ENCODE peak calls at places on chromosomes 6 and 20, in five cellular contexts. One of them, this sample, is unnamed.
A peak's percentile ranks its signal among the peaks of the same experiment; 100 is the strongest.

GRCh38 chr6:33822575-33823395 is 19.0 kb upstream of the MLN start:
- DNase-seq in suprapubic skin: no peak
- DNase-seq in uterus: no peak
- DNase-seq in tibial artery: no peak
- DNase-seq in left ventricle myocardium inferior: no peak
- DNase-seq in this sample: no peak

GRCh38 chr6:16841241-16841640 is 80.0 kb upstream of the ATXN1 start:
- DNase-seq in suprapubic skin: no peak
- DNase-seq in uterus: no peak
- DNase-seq in tibial artery: no peak
- DNase-seq in left ventricle myocardium inferior: no peak
- DNase-seq in this sample: no peak

GRCh38 chr6:71473908-71474307 is 185.3 kb downstream of the OGFRL1 start:
- DNase-seq in suprapubic skin: peak; percentile 82
- DNase-seq in uterus: peak; percentile 50
- DNase-seq in tibial artery: peak; percentile 89
- DNase-seq in left ventricle myocardium inferior: peak; percentile 29
- DNase-seq in this sample: peak; percentile 81

GRCh38 chr20:41135187-41135887 is 2.0 kb upstream of the PLCG1 start:
- DNase-seq in suprapubic skin: no peak
- DNase-seq in uterus: no peak
- DNase-seq in tibial artery: no peak
- DNase-seq in left ventricle myocardium inferior: no peak
- DNase-seq in this sample: no peak

GRCh38 chr6:4603291-4603690 is 172.9 kb upstream of the CDYL start:
- DNase-seq in suprapubic skin: no peak
- DNase-seq in uterus: peak; percentile 34
- DNase-seq in tibial artery: peak; percentile 73
- DNase-seq in left ventricle myocardium inferior: peak; percentile 35
- DNase-seq in this sample: peak; percentile 48

GRCh38 chr6:43278524-43279078 is 19.5 kb upstream of the SLC22A7 start:
- DNase-seq in suprapubic skin: no peak
- DNase-seq in uterus: no peak
- DNase-seq in tibial artery: no peak
- DNase-seq in left ventricle myocardium inferior: no peak
- DNase-seq in this sample: no peak

GRCh38 chr20:48273843-48274242 is 488.6 kb upstream of the SULF2 start:
- DNase-seq in suprapubic skin: no peak
- DNase-seq in uterus: no peak
- DNase-seq in tibial artery: no peak
- DNase-seq in left ventricle myocardium inferior: no peak
- DNase-seq in this sample: no peak

GRCh38 chr20:2626853-2627541 is 25.4 kb upstream of the NOP56 start:
- DNase-seq in suprapubic skin: no peak
- DNase-seq in uterus: no peak
- DNase-seq in tibial artery: no peak
- DNase-seq in left ventricle myocardium inferior: no peak
- DNase-seq in this sample: no peak

GRCh38 chr20:63635431-63636141 is 8.7 kb upstream of the GMEB2 start:
- DNase-seq in suprapubic skin: no peak
- DNase-seq in uterus: no peak
- DNase-seq in tibial artery: no peak
- DNase-seq in left ventricle myocardium inferior: no peak
- DNase-seq in this sample: no peak

GRCh38 chr6:108348655-108349349 is 53.9 kb downstream of the AFG1L start:
- DNase-seq in suprapubic skin: no peak
- DNase-seq in uterus: no peak
- DNase-seq in tibial artery: no peak
- DNase-seq in left ventricle myocardium inferior: no peak
- DNase-seq in this sample: no peak

GRCh38 chr6:35703554-35703953 is 14.8 kb upstream of the FKBP5 start:
- DNase-seq in suprapubic skin: no peak
- DNase-seq in uterus: no peak
- DNase-seq in tibial artery: no peak
- DNase-seq in left ventricle myocardium inferior: no peak
- DNase-seq in this sample: no peak

GRCh38 chr6:150632785-150633465 is 33.2 kb downstream of the PLEKHG1 start:
- DNase-seq in suprapubic skin: no peak
- DNase-seq in uterus: no peak
- DNase-seq in tibial artery: no peak
- DNase-seq in left ventricle myocardium inferior: no peak
- DNase-seq in this sample: no peak

GRCh38 chr20:60332523-60332922 is 374.3 kb downstream of the CDH26 start:
- DNase-seq in suprapubic skin: no peak
- DNase-seq in uterus: no peak
- DNase-seq in tibial artery: no peak
- DNase-seq in left ventricle myocardium inferior: no peak
- DNase-seq in this sample: no peak

GRCh38 chr6:95185874-95186273 is 391.5 kb upstream of the MANEA start:
- DNase-seq in suprapubic skin: no peak
- DNase-seq in uterus: no peak
- DNase-seq in tibial artery: no peak
- DNase-seq in left ventricle myocardium inferior: no peak
- DNase-seq in this sample: no peak

GRCh38 chr6:31186052-31186734 is 15.7 kb upstream of the POU5F1 start:
- DNase-seq in suprapubic skin: peak; percentile 88
- DNase-seq in uterus: peak; percentile 41
- DNase-seq in tibial artery: peak; percentile 65
- DNase-seq in left ventricle myocardium inferior: peak; percentile 88
- DNase-seq in this sample: no peak

GRCh38 chr6:39263299-39264037 is 34.2 kb upstream of the KCNK5 start:
- DNase-seq in suprapubic skin: no peak
- DNase-seq in uterus: no peak
- DNase-seq in tibial artery: no peak
- DNase-seq in left ventricle myocardium inferior: no peak
- DNase-seq in this sample: no peak

GRCh38 chr6:43972915-43973304 is 154.3 kb downstream of the MRPL14 start:
- DNase-seq in suprapubic skin: no peak
- DNase-seq in uterus: peak; percentile 78
- DNase-seq in tibial artery: peak; percentile 75
- DNase-seq in left ventricle myocardium inferior: peak; percentile 87
- DNase-seq in this sample: no peak

GRCh38 chr20:41287327-41287726 is 30.2 kb downstream of the ZHX3 start:
- DNase-seq in suprapubic skin: no peak
- DNase-seq in uterus: no peak
- DNase-seq in tibial artery: no peak
- DNase-seq in left ventricle myocardium inferior: no peak
- DNase-seq in this sample: no peak

GRCh38 chr20:8414611-8415274 is 282.7 kb downstream of the PLCB1 start:
- DNase-seq in suprapubic skin: no peak
- DNase-seq in uterus: no peak
- DNase-seq in tibial artery: no peak
- DNase-seq in left ventricle myocardium inferior: no peak
- DNase-seq in this sample: no peak

GRCh38 chr6:69732640-69733039 is 64.2 kb downstream of the LMBRD1 start:
- DNase-seq in suprapubic skin: no peak
- DNase-seq in uterus: no peak
- DNase-seq in tibial artery: no peak
- DNase-seq in left ventricle myocardium inferior: no peak
- DNase-seq in this sample: no peak

GRCh38 chr6:51495806-51496380 is 591.5 kb downstream of the PKHD1 start:
- DNase-seq in suprapubic skin: no peak
- DNase-seq in uterus: no peak
- DNase-seq in tibial artery: no peak
- DNase-seq in left ventricle myocardium inferior: no peak
- DNase-seq in this sample: no peak

GRCh38 chr6:154805288-154805911 is 72.2 kb downstream of the SCAF8 start:
- DNase-seq in suprapubic skin: no peak
- DNase-seq in uterus: no peak
- DNase-seq in tibial artery: no peak
- DNase-seq in left ventricle myocardium inferior: no peak
- DNase-seq in this sample: no peak

GRCh38 chr6:108163267-108163643 is 2.6 kb upstream of the NR2E1 start:
- DNase-seq in suprapubic skin: no peak
- DNase-seq in uterus: no peak
- DNase-seq in tibial artery: no peak
- DNase-seq in left ventricle myocardium inferior: no peak
- DNase-seq in this sample: no peak

GRCh38 chr6:1792989-1793388 is 183.3 kb downstream of the FOXC1 start:
- DNase-seq in suprapubic skin: no peak
- DNase-seq in uterus: no peak
- DNase-seq in tibial artery: no peak
- DNase-seq in left ventricle myocardium inferior: no peak
- DNase-seq in this sample: no peak

GRCh38 chr20:4130404-4131189 is 115.2 kb upstream of the RNF24 start:
- DNase-seq in suprapubic skin: no peak
- DNase-seq in uterus: no peak
- DNase-seq in tibial artery: no peak
- DNase-seq in left ventricle myocardium inferior: no peak
- DNase-seq in this sample: no peak

GRCh38 chr20:61419501-61419900 is 167.4 kb downstream of the CDH4 start:
- DNase-seq in suprapubic skin: no peak
- DNase-seq in uterus: no peak
- DNase-seq in tibial artery: no peak
- DNase-seq in left ventricle myocardium inferior: no peak
- DNase-seq in this sample: no peak

GRCh38 chr6:30882764-30883475 is 1.4 kb upstream of the DDR1 start:
- DNase-seq in suprapubic skin: no peak
- DNase-seq in uterus: no peak
- DNase-seq in tibial artery: no peak
- DNase-seq in left ventricle myocardium inferior: no peak
- DNase-seq in this sample: peak; percentile 77

GRCh38 chr6:139821669-139822223 is 447.3 kb upstream of the CITED2 start:
- DNase-seq in suprapubic skin: no peak
- DNase-seq in uterus: no peak
- DNase-seq in tibial artery: no peak
- DNase-seq in left ventricle myocardium inferior: no peak
- DNase-seq in this sample: no peak

GRCh38 chr6:73515204-73516101 is 5.4 kb downstream of the EEF1A1 start:
- DNase-seq in suprapubic skin: no peak
- DNase-seq in uterus: peak; percentile 70
- DNase-seq in tibial artery: peak; percentile 54
- DNase-seq in left ventricle myocardium inferior: no peak
- DNase-seq in this sample: no peak

GRCh38 chr6:79762370-79762769 is 131.2 kb downstream of the SH3BGRL2 start:
- DNase-seq in suprapubic skin: no peak
- DNase-seq in uterus: no peak
- DNase-seq in tibial artery: no peak
- DNase-seq in left ventricle myocardium inferior: no peak
- DNase-seq in this sample: no peak
- TF ChIP-seq CTCF in suprapubic skin: no peak
- TF ChIP-seq CTCF in uterus: no peak
- TF ChIP-seq CTCF in tibial artery: no peak
- TF ChIP-seq CTCF in left ventricle myocardium inferior: no peak
- TF ChIP-seq CTCF in this sample: no peak

DNA sequence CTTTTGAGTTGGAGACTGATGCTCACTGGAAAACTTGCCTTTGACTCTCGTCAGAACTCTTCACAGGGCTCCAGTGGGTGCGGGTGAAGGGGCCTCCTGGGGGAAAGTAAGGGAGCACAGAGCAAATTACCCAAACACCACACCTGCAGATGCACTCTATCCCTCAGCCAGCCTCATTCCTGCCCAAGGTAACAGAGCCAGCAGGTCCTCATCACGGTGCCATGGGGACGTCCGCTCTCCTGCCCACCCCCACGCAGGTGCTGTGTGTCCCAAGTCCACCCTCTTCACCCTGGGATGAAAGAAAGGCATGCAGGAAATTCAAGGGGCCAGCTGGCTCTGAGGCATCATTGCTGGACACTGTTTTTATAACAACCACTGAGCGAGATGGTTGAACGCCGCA is 269.0 kb downstream of the SMOC2 start:
- DNase-seq in suprapubic skin: no peak
- DNase-seq in uterus: no peak
- DNase-seq in tibial artery: no peak
- DNase-seq in left ventricle myocardium inferior: no peak
- DNase-seq in this sample: peak; percentile 20
- H3K36me3 ChIP-seq in suprapubic skin: no peaks in the 10 kb centered on the region
- H3K36me3 ChIP-seq in uterus: no peaks in the 10 kb centered on the region
- H3K36me3 ChIP-seq in tibial artery: no peaks in the 10 kb centered on the region
- H3K36me3 ChIP-seq in left ventricle myocardium inferior: no peaks in the 10 kb centered on the region
- H3K36me3 ChIP-seq in this sample: no peaks in the 10 kb centered on the region

GRCh38 chr20:38046572-38046971 is 13.0 kb downstream of the RPRD1B start:
- DNase-seq in suprapubic skin: no peak
- DNase-seq in uterus: no peak
- DNase-seq in tibial artery: no peak
- DNase-seq in left ventricle myocardium inferior: no peak
- DNase-seq in this sample: no peak

GRCh38 chr20:38040276-38040675 is 6.7 kb downstream of the RPRD1B start:
- DNase-seq in suprapubic skin: no peak
- DNase-seq in uterus: no peak
- DNase-seq in tibial artery: no peak
- DNase-seq in left ventricle myocardium inferior: no peak
- DNase-seq in this sample: no peak

GRCh38 chr20:38044685-38045084 is 11.1 kb downstream of the RPRD1B start:
- DNase-seq in suprapubic skin: no peak
- DNase-seq in uterus: no peak
- DNase-seq in tibial artery: no peak
- DNase-seq in left ventricle myocardium inferior: no peak
- DNase-seq in this sample: no peak

DNA sequence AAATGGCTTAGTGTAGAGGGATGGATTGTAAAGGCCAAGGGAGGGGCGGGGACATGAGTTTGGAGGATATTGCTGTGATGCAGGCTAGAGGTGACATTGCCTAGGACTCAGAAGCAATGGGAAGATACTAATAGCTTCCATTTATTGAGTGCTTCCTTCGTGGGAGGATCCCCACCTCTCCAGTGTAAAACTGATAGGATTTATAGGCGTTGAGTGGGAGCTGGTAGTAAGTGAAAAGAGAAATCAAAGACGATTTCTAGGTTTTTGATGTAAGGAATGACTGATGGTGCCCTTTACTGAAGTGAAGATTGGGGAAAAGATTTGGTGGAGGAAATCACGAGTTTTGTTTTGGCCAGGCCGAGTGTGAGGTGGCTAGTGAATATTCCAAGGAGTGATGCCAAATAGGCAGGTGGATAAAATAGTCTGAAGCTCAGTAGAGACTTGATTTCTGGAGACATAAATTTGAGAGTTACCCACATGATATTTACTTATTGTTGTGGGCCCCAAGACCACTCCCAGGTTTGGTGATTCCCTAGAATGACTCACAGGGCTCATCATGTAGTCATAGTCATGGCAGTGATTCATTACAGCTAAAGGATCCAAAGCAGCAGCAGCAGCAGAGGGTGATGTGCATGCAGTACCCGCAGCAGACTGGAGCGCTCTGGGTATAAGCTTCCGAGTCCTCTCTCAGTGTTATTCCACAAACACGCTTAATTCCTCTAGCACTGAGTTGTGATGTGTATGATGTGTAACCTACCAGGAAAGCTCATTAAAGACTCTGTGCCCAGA is 10.2 kb downstream of the RPRD1B start:
- DNase-seq in suprapubic skin: no peak
- DNase-seq in uterus: no peak
- DNase-seq in tibial artery: no peak
- DNase-seq in left ventricle myocardium inferior: no peak
- DNase-seq in this sample: no peak
- TF ChIP-seq CTCF in suprapubic skin: no peak
- TF ChIP-seq CTCF in uterus: no peak
- TF ChIP-seq CTCF in tibial artery: no peak
- TF ChIP-seq CTCF in left ventricle myocardium inferior: no peak
- TF ChIP-seq CTCF in this sample: no peak

DNA sequence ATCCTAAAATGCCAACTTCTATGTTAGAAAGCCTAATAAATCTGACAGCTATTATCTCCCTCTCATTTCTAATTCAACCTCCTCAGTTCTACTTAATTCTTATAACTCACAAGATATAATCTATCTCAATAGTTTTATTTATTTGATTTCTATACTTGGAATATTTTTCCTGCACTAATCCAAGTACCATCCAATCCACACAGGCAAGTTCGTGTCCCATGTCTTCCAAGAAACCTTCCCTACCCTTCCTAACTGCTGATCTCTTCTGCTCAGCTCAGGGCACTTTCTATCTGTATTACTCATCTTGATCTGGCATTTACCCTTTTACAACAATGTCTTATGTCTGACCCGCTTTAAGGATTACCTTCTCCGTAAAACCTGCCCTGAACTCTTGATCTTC is 18.2 kb downstream of the NCOA5 start:
- DNase-seq in suprapubic skin: no peak
- DNase-seq in uterus: no peak
- DNase-seq in tibial artery: no peak
- DNase-seq in left ventricle myocardium inferior: no peak
- DNase-seq in this sample: no peak
- H3K36me3 ChIP-seq in suprapubic skin: peaks cover 51% of the 10 kb centered on the region
- H3K36me3 ChIP-seq in uterus: no peaks in the 10 kb centered on the region
- H3K36me3 ChIP-seq in tibial artery: peaks cover 64% of the 10 kb centered on the region
- H3K36me3 ChIP-seq in left ventricle myocardium inferior: peaks cover 53% of the 10 kb centered on the region
- H3K36me3 ChIP-seq in this sample: peaks cover 61% of the 10 kb centered on the region